ENCODE peak calls at places on chromosome 18, in eight cellular contexts. One of them, this sample, is unnamed.
A peak's percentile ranks its signal among the peaks of the same experiment; 100 is the strongest.

GRCh38 chr18:48816554-48816953 is 134.2 kb downstream of the SMAD7 start:
- DNase-seq in smooth muscle cell of the brain vasculature: no peak
- DNase-seq in NCI-H2081: no peak
- DNase-seq in CD8-positive, alpha-beta T cell: no peak
- DNase-seq in NCI-H446: no peak
- DNase-seq in mammary epithelial cell: no peak
- DNase-seq in ACHN: no peak
- DNase-seq in NCI-H1694 treated with DMSO at 0.1 percent for 48 hours: no peak
- DNase-seq in this sample: no peak

GRCh38 chr18:8177330-8178016 is 431.8 kb upstream of the RAB12 start:
- DNase-seq in NCI-H2081: no peak
- DNase-seq in CD8-positive, alpha-beta T cell: no peak
- DNase-seq in NCI-H446: no peak
- DNase-seq in smooth muscle cell of the brain vasculature: peak; percentile 18
- DNase-seq in NCI-H1694 treated with DMSO at 0.1 percent for 48 hours: no peak
- DNase-seq in ACHN: peak; percentile 44
- DNase-seq in mammary epithelial cell: peak; percentile 49
- DNase-seq in this sample: peak; percentile 33

GRCh38 chr18:36031407-36031806 is 36.0 kb downstream of the RPRD1A start:
- DNase-seq in NCI-H446: no peak
- DNase-seq in CD8-positive, alpha-beta T cell: no peak
- DNase-seq in NCI-H1694 treated with DMSO at 0.1 percent for 48 hours: no peak
- DNase-seq in smooth muscle cell of the brain vasculature: no peak
- DNase-seq in mammary epithelial cell: no peak
- DNase-seq in NCI-H2081: no peak
- DNase-seq in ACHN: no peak
- DNase-seq in this sample: no peak

GRCh38 chr18:50004013-50004412 is 190.7 kb upstream of the ACAA2 start:
- DNase-seq in NCI-H1694 treated with DMSO at 0.1 percent for 48 hours: no peak
- DNase-seq in NCI-H2081: no peak
- DNase-seq in mammary epithelial cell: no peak
- DNase-seq in ACHN: no peak
- DNase-seq in NCI-H446: no peak
- DNase-seq in smooth muscle cell of the brain vasculature: no peak
- DNase-seq in CD8-positive, alpha-beta T cell: no peak
- DNase-seq in this sample: no peak

GRCh38 chr18:63046375-63046774 is 273.2 kb downstream of the BCL2 start:
- DNase-seq in CD8-positive, alpha-beta T cell: no peak
- DNase-seq in NCI-H446: no peak
- DNase-seq in ACHN: no peak
- DNase-seq in smooth muscle cell of the brain vasculature: no peak
- DNase-seq in mammary epithelial cell: no peak
- DNase-seq in NCI-H2081: no peak
- DNase-seq in NCI-H1694 treated with DMSO at 0.1 percent for 48 hours: no peak
- DNase-seq in this sample: no peak

GRCh38 chr18:30618567-30618966 is 424.0 kb downstream of the DSC3 start:
- DNase-seq in smooth muscle cell of the brain vasculature: no peak
- DNase-seq in CD8-positive, alpha-beta T cell: no peak
- DNase-seq in mammary epithelial cell: no peak
- DNase-seq in NCI-H446: no peak
- DNase-seq in NCI-H2081: no peak
- DNase-seq in ACHN: no peak
- DNase-seq in NCI-H1694 treated with DMSO at 0.1 percent for 48 hours: no peak
- DNase-seq in this sample: no peak

GRCh38 chr18:9426753-9427152 is 48.6 kb upstream of the RALBP1 start:
- DNase-seq in smooth muscle cell of the brain vasculature: no peak
- DNase-seq in NCI-H1694 treated with DMSO at 0.1 percent for 48 hours: no peak
- DNase-seq in ACHN: no peak
- DNase-seq in NCI-H446: no peak
- DNase-seq in CD8-positive, alpha-beta T cell: no peak
- DNase-seq in mammary epithelial cell: no peak
- DNase-seq in NCI-H2081: no peak
- DNase-seq in this sample: no peak

GRCh38 chr18:23538040-23538439 is 34.7 kb downstream of the RMC1 start:
- DNase-seq in NCI-H446: no peak
- DNase-seq in NCI-H1694 treated with DMSO at 0.1 percent for 48 hours: no peak
- DNase-seq in NCI-H2081: no peak
- DNase-seq in CD8-positive, alpha-beta T cell: no peak
- DNase-seq in ACHN: no peak
- DNase-seq in smooth muscle cell of the brain vasculature: no peak
- DNase-seq in mammary epithelial cell: no peak
- DNase-seq in this sample: no peak

GRCh38 chr18:21194871-21195771 is 46.9 kb upstream of the GREB1L start:
- DNase-seq in NCI-H2081: peak; percentile 34
- DNase-seq in mammary epithelial cell: peak; percentile 58
- DNase-seq in smooth muscle cell of the brain vasculature: no peak
- DNase-seq in CD8-positive, alpha-beta T cell: no peak
- DNase-seq in NCI-H1694 treated with DMSO at 0.1 percent for 48 hours: peak; percentile 59
- DNase-seq in ACHN: peak; percentile 42
- DNase-seq in NCI-H446: no peak
- DNase-seq in this sample: no peak

GRCh38 chr18:62717059-62717849 is 1.9 kb downstream of the PHLPP1 start:
- DNase-seq in ACHN: peak; percentile 42
- DNase-seq in NCI-H1694 treated with DMSO at 0.1 percent for 48 hours: peak; percentile 16
- DNase-seq in smooth muscle cell of the brain vasculature: no peak
- DNase-seq in NCI-H2081: peak; percentile 40
- DNase-seq in NCI-H446: no peak
- DNase-seq in mammary epithelial cell: peak; percentile 89
- DNase-seq in CD8-positive, alpha-beta T cell: peak; percentile 61
- DNase-seq in this sample: peak; percentile 57

GRCh38 chr18:46425511-46425910 is 231.5 kb downstream of the LOXHD1 start:
- DNase-seq in mammary epithelial cell: no peak
- DNase-seq in CD8-positive, alpha-beta T cell: no peak
- DNase-seq in ACHN: no peak
- DNase-seq in NCI-H2081: no peak
- DNase-seq in NCI-H1694 treated with DMSO at 0.1 percent for 48 hours: no peak
- DNase-seq in smooth muscle cell of the brain vasculature: no peak
- DNase-seq in NCI-H446: no peak
- DNase-seq in this sample: no peak

GRCh38 chr18:74252032-74252380 is 39.8 kb downstream of the CYB5A start:
- DNase-seq in smooth muscle cell of the brain vasculature: no peak
- DNase-seq in ACHN: no peak
- DNase-seq in NCI-H1694 treated with DMSO at 0.1 percent for 48 hours: no peak
- DNase-seq in mammary epithelial cell: no peak
- DNase-seq in NCI-H446: no peak
- DNase-seq in NCI-H2081: no peak
- DNase-seq in CD8-positive, alpha-beta T cell: no peak
- DNase-seq in this sample: no peak

GRCh38 chr18:78893396-78894305 is 86.0 kb upstream of the SALL3 start:
- DNase-seq in NCI-H2081: no peak
- DNase-seq in smooth muscle cell of the brain vasculature: no peak
- DNase-seq in ACHN: no peak
- DNase-seq in CD8-positive, alpha-beta T cell: no peak
- DNase-seq in NCI-H446: no peak
- DNase-seq in NCI-H1694 treated with DMSO at 0.1 percent for 48 hours: no peak
- DNase-seq in mammary epithelial cell: no peak
- DNase-seq in this sample: no peak

GRCh38 chr18:3333056-3333720 is 71.3 kb downstream of the MYL12B start:
- DNase-seq in smooth muscle cell of the brain vasculature: no peak
- DNase-seq in NCI-H446: no peak
- DNase-seq in ACHN: no peak
- DNase-seq in NCI-H2081: no peak
- DNase-seq in CD8-positive, alpha-beta T cell: no peak
- DNase-seq in mammary epithelial cell: no peak
- DNase-seq in NCI-H1694 treated with DMSO at 0.1 percent for 48 hours: no peak
- DNase-seq in this sample: no peak

GRCh38 chr18:67215686-67216085 is 300.8 kb downstream of the DSEL start:
- DNase-seq in ACHN: no peak
- DNase-seq in mammary epithelial cell: no peak
- DNase-seq in NCI-H2081: no peak
- DNase-seq in smooth muscle cell of the brain vasculature: no peak
- DNase-seq in NCI-H446: no peak
- DNase-seq in CD8-positive, alpha-beta T cell: no peak
- DNase-seq in NCI-H1694 treated with DMSO at 0.1 percent for 48 hours: no peak
- DNase-seq in this sample: no peak

GRCh38 chr18:47736376-47737140 is 193.9 kb downstream of the SMAD2 start:
- DNase-seq in mammary epithelial cell: no peak
- DNase-seq in NCI-H1694 treated with DMSO at 0.1 percent for 48 hours: no peak
- DNase-seq in CD8-positive, alpha-beta T cell: no peak
- DNase-seq in ACHN: no peak
- DNase-seq in smooth muscle cell of the brain vasculature: no peak
- DNase-seq in NCI-H446: no peak
- DNase-seq in NCI-H2081: no peak
- DNase-seq in this sample: no peak

GRCh38 chr18:57859314-57859713 is 56.2 kb upstream of the ATP8B1 start:
- DNase-seq in NCI-H446: no peak
- DNase-seq in mammary epithelial cell: peak; percentile 40
- DNase-seq in ACHN: peak; percentile 45
- DNase-seq in NCI-H2081: no peak
- DNase-seq in smooth muscle cell of the brain vasculature: no peak
- DNase-seq in NCI-H1694 treated with DMSO at 0.1 percent for 48 hours: peak; percentile 20
- DNase-seq in CD8-positive, alpha-beta T cell: no peak
- DNase-seq in this sample: peak; percentile 41

GRCh38 chr18:61892683-61893303 is at the start of gene RNF152:
- DNase-seq in NCI-H1694 treated with DMSO at 0.1 percent for 48 hours: peak; percentile 6
- DNase-seq in NCI-H446: no peak
- DNase-seq in CD8-positive, alpha-beta T cell: peak; percentile 26
- DNase-seq in NCI-H2081: no peak
- DNase-seq in ACHN: no peak
- DNase-seq in mammary epithelial cell: peak; percentile 49
- DNase-seq in smooth muscle cell of the brain vasculature: no peak
- DNase-seq in this sample: peak; percentile 70

GRCh38 chr18:79485788-79486355 is 90.1 kb downstream of the NFATC1 start:
- DNase-seq in NCI-H2081: no peak
- DNase-seq in NCI-H446: no peak
- DNase-seq in smooth muscle cell of the brain vasculature: peak; percentile 89
- DNase-seq in NCI-H1694 treated with DMSO at 0.1 percent for 48 hours: peak; percentile 29
- DNase-seq in mammary epithelial cell: no peak
- DNase-seq in ACHN: no peak
- DNase-seq in CD8-positive, alpha-beta T cell: no peak
- DNase-seq in this sample: no peak

GRCh38 chr18:79517322-79517721 is 121.6 kb downstream of the NFATC1 start:
- DNase-seq in ACHN: no peak
- DNase-seq in NCI-H446: no peak
- DNase-seq in CD8-positive, alpha-beta T cell: peak; percentile 56
- DNase-seq in mammary epithelial cell: no peak
- DNase-seq in NCI-H1694 treated with DMSO at 0.1 percent for 48 hours: no peak
- DNase-seq in smooth muscle cell of the brain vasculature: no peak
- DNase-seq in NCI-H2081: no peak
- DNase-seq in this sample: peak; percentile 24

GRCh38 chr18:59114160-59114559 is 25.5 kb upstream of the SEC11C start:
- DNase-seq in mammary epithelial cell: no peak
- DNase-seq in smooth muscle cell of the brain vasculature: no peak
- DNase-seq in NCI-H2081: no peak
- DNase-seq in NCI-H446: no peak
- DNase-seq in NCI-H1694 treated with DMSO at 0.1 percent for 48 hours: no peak
- DNase-seq in ACHN: no peak
- DNase-seq in CD8-positive, alpha-beta T cell: no peak
- DNase-seq in this sample: no peak

GRCh38 chr18:63603772-63604171 is 16.6 kb downstream of the SERPINB13 start:
- DNase-seq in NCI-H1694 treated with DMSO at 0.1 percent for 48 hours: no peak
- DNase-seq in NCI-H446: no peak
- DNase-seq in mammary epithelial cell: peak; percentile 82
- DNase-seq in CD8-positive, alpha-beta T cell: no peak
- DNase-seq in ACHN: no peak
- DNase-seq in NCI-H2081: no peak
- DNase-seq in smooth muscle cell of the brain vasculature: no peak
- DNase-seq in this sample: no peak

GRCh38 chr18:33804258-33804657 is 226.2 kb downstream of the ASXL3 start:
- DNase-seq in CD8-positive, alpha-beta T cell: no peak
- DNase-seq in mammary epithelial cell: peak; percentile 62
- DNase-seq in NCI-H446: no peak
- DNase-seq in ACHN: no peak
- DNase-seq in smooth muscle cell of the brain vasculature: peak; percentile 52
- DNase-seq in NCI-H1694 treated with DMSO at 0.1 percent for 48 hours: no peak
- DNase-seq in NCI-H2081: no peak
- DNase-seq in this sample: no peak

This sample was measured in H9.